ENCODE peak calls at places on chromosomes 3 and 15, in eight cellular contexts. J is psoas muscle; G is AG08395; T is effector memory CD8-positive, alpha-beta T cell; H is mucosa of gallbladder; Q is stimulated activated CD8-positive, alpha-beta memory T cell treated with anti-CD3 and anti-CD28 coated beads, Interleukin-12 subunit alpha, Interleukin-12 subunit beta, amount 100 ng/mL, for 1 hour; P is RPMI8226; V is hepatocyte. S is an unnamed sample.

GRCh38 chr15:95409924-95410323 is 920.6 kb upstream of the NR2F2 start:
- DNase-seq in J (no peak), G (no peak), T (no peak), H (no peak), Q (no peak), P (no peak), V (no peak), S (no peak)

GRCh38 chr3:103609472-103609871 is 1174.7 kb downstream of the ZPLD1 start:
- DNase-seq in J (no peak), G (no peak), T (no peak), H (no peak), Q (no peak), P (no peak), V (no peak), S (no peak)

GRCh38 chr3:37861540-37862051 is at the start of gene CTDSPL:
- DNase-seq in J (peak), G (peak), T (no peak), H (no peak), Q (no peak), P (no peak), V (peak), S (no peak)

GRCh38 chr15:35753486-35753885 is 207.5 kb upstream of the DPH6 start:
- DNase-seq in J (no peak), G (peak), T (no peak), H (no peak), Q (no peak), P (no peak), V (no peak), S (no peak)

GRCh38 chr3:69090021-69090420 is 5.3 kb downstream of the ARL6IP5 start:
- DNase-seq in J (no peak), G (peak), T (no peak), H (no peak), Q (no peak), P (no peak), V (no peak), S (no peak)

GRCh38 chr3:190018460-190018859 is 102.2 kb downstream of the P3H2 start:
- DNase-seq in J (no peak), G (no peak), T (no peak), H (no peak), Q (no peak), P (no peak), V (no peak), S (no peak)

GRCh38 chr3:32655167-32655566 is 29.8 kb upstream of the CNOT10 start:
- DNase-seq in J (no peak), G (no peak), T (no peak), H (no peak), Q (no peak), P (no peak), V (no peak), S (no peak)

GRCh38 chr3:185796431-185797107 is 28.3 kb downstream of the IGF2BP2 start:
- DNase-seq in J (no peak), G (peak), T (no peak), H (peak), Q (no peak), P (no peak), V (peak), S (no peak)

GRCh38 chr3:29331830-29332637 is 51.2 kb downstream of the RBMS3 start:
- DNase-seq in J (no peak), G (peak), T (no peak), H (no peak), Q (no peak), P (no peak), V (no peak), S (no peak)

GRCh38 chr3:196650740-196651311 is 11.3 kb downstream of the NRROS start:
- DNase-seq in J (no peak), G (peak), T (no peak), H (peak), Q (no peak), P (no peak), V (peak), S (peak)

GRCh38 chr3:4730734-4731133 is 237.6 kb downstream of the ITPR1 start:
- DNase-seq in J (peak), G (no peak), T (no peak), H (no peak), Q (no peak), P (no peak), V (no peak), S (no peak)